ENCODE peak calls at places on chromosomes 4 and X, in nine cellular contexts. Q is nephron progenitor cell; R is stimulated activated CD4-positive, alpha-beta T cell treated with anti-CD3 and anti-CD28 coated beads, Interleukin-4, amount 100 ng/mL, for 24 hours; P is cardiac muscle cell; I is Right ventricle myocardium superior; V is H7; J is cerebellar cortex; M is body of pancreas; D is PC-3. K is an unnamed sample.
A peak's percentile ranks its signal among the peaks of the same experiment; 100 is the strongest.

GRCh38 chr4:36226430-36227227 is 17.7 kb downstream of the ARAP2 start:
- DNase-seq in D (no peak), R (no peak), P (no peak), M (no peak), V (no peak), J (no peak), I (no peak), Q (no peak), K (no peak)

GRCh38 chr4:1567519-1567807 is 116.7 kb downstream of the FAM53A start:
- DNase-seq in Q (no peak), I (peak; percentile 36), V (no peak), P (no peak), M (no peak), D (no peak), R (no peak), J (no peak), K (no peak)

GRCh38 chr4:3363411-3364141 is 70.8 kb downstream of the RGS12 start:
- DNase-seq in D (no peak), V (peak; percentile 57), J (no peak), P (no peak), R (no peak), M (no peak), I (no peak), Q (no peak), K (no peak)

GRCh38 chr4:19623866-19624265 is 627.8 kb upstream of the SLIT2 start:
- DNase-seq in J (no peak), M (no peak), P (peak; percentile 9), R (no peak), I (no peak), D (no peak), Q (no peak), V (no peak), K (no peak)

GRCh38 chr4:120754590-120754989 is 167.9 kb downstream of the PRDM5 start:
- DNase-seq in J (peak; percentile 53), R (no peak), P (no peak), D (no peak), I (peak; percentile 58), Q (no peak), V (no peak), M (no peak), K (no peak)

GRCh38 chr4:111689214-111689613 is 456.0 kb upstream of the FAM241A start:
- DNase-seq in P (peak; percentile 68), V (no peak), D (no peak), I (no peak), R (no peak), Q (no peak), J (no peak), M (peak; percentile 33), K (no peak)

GRCh38 chr4:8745828-8746225 is 125.8 kb downstream of the HMX1 start:
- DNase-seq in V (no peak), M (no peak), Q (no peak), D (no peak), J (no peak), I (no peak), P (no peak), R (no peak), K (no peak)

GRCh38 chr4:65311120-65311519 is 359.2 kb downstream of the EPHA5 start:
- DNase-seq in V (no peak), I (no peak), D (no peak), M (no peak), P (no peak), J (no peak), Q (no peak), R (no peak), K (no peak)

GRCh38 chrX:54479471-54480122 is 16.4 kb downstream of the FGD1 start:
- DNase-seq in D (no peak), J (no peak), V (peak; percentile 70), I (no peak), M (no peak), P (peak; percentile 28), Q (peak; percentile 31), R (no peak), K (no peak)

GRCh38 chrX:130825509-130825908 is 77.5 kb downstream of the ENOX2 start:
- DNase-seq in Q (no peak), P (no peak), I (no peak), V (no peak), R (no peak), D (no peak), M (no peak), J (no peak), K (no peak)

GRCh38 chr4:112251044-112251632 is 19.6 kb downstream of the AP1AR start:
- DNase-seq in M (no peak), I (no peak), V (no peak), P (no peak), J (no peak), Q (no peak), D (no peak), R (no peak), K (peak; percentile 24)

GRCh38 chrX:79366888-79367749 is at the start of gene ITM2A:
- DNase-seq in P (peak; percentile 19), I (peak; percentile 61), J (no peak), R (peak; percentile 61), Q (peak; percentile 49), M (peak; percentile 41), D (no peak), V (peak; percentile 38), K (peak; percentile 5)

GRCh38 chr4:43496602-43497001 is 604.1 kb downstream of the GRXCR1 start:
- DNase-seq in Q (no peak), M (no peak), D (no peak), P (no peak), J (no peak), V (no peak), R (no peak), I (no peak), K (no peak)

GRCh38 chr4:8419222-8420041 is 21.1 kb downstream of the ACOX3 start:
- DNase-seq in M (no peak), R (peak; percentile 76), D (no peak), Q (no peak), J (no peak), I (no peak), P (peak; percentile 63), V (no peak), K (no peak)

GRCh38 chr4:72969957-72970356 is 99.6 kb downstream of the COX18 start:
- DNase-seq in Q (no peak), J (no peak), P (peak; percentile 39), D (no peak), I (no peak), R (no peak), V (no peak), M (no peak), K (peak; percentile 63)

GRCh38 chrX:147953976-147954375 is 27.2 kb upstream of the FMR1NB start:
- DNase-seq in M (peak; percentile 40), V (no peak), D (no peak), R (no peak), I (peak; percentile 38), P (no peak), J (peak; percentile 5), Q (no peak), K (no peak)

GRCh38 chr4:91734682-91735081 is 569.1 kb upstream of the GRID2 start:
- DNase-seq in D (peak; percentile 43), P (peak; percentile 44), Q (no peak), R (no peak), J (no peak), I (no peak), V (no peak), M (no peak), K (no peak)

GRCh38 chr4:2860391-2861348 is 17.0 kb downstream of the ADD1 start:
- DNase-seq in Q (no peak), I (peak; percentile 63), M (no peak), D (no peak), R (no peak), J (no peak), P (peak; percentile 50), V (no peak), K (no peak)

GRCh38 chrX:3320471-3321046 is 25.9 kb downstream of the MXRA5 start:
- DNase-seq in P (no peak), I (no peak), J (no peak), M (no peak), R (no peak), D (no peak), Q (no peak), V (no peak), K (no peak)

GRCh38 chrX:103669745-103670144 is 16.8 kb downstream of the MORF4L2 start:
- DNase-seq in J (no peak), P (no peak), R (no peak), V (no peak), I (no peak), M (no peak), Q (no peak), D (no peak), K (no peak)

GRCh38 chr4:23945521-23946017 is 55.7 kb upstream of the PPARGC1A start:
- DNase-seq in J (no peak), M (peak; percentile 46), I (peak; percentile 43), V (no peak), Q (no peak), P (peak; percentile 79), D (peak; percentile 46), R (no peak), K (no peak)

GRCh38 chrX:53018627-53019026 is 30.0 kb upstream of the GPR173 start:
- DNase-seq in R (no peak), Q (no peak), D (peak; percentile 12), M (no peak), V (peak; percentile 44), J (peak; percentile 32), P (no peak), I (no peak), K (no peak)

GRCh38 chrX:9835585-9836210 is 49.5 kb downstream of the SHROOM2 start:
- DNase-seq in D (no peak), Q (no peak), V (no peak), P (no peak), I (no peak), J (no peak), M (no peak), R (no peak), K (no peak)

K was measured in Ammon's horn.